ENCODE peak calls at places on chromosomes 13 and 19, in nine cellular contexts. K, Y, X, N, Q, I, F, Z and H are unnamed samples.

GRCh38 chr13:41709511-41709910 is 251.4 kb downstream of the VWA8 start:
- DNase-seq in K (no peak), Y (no peak), X (no peak), N (no peak), Q (no peak), I (no peak), F (no peak), Z (no peak), H (no peak)

GRCh38 chr13:112831801-112832200 is 137.2 kb upstream of the MCF2L start:
- DNase-seq in K (no peak), Y (no peak), X (no peak), N (no peak), Q (no peak), I (no peak), F (no peak), Z (no peak), H (no peak)

GRCh38 chr13:99926014-99926731 is 45.4 kb downstream of the ZIC5 start:
- DNase-seq in K (no peak), Y (no peak), X (no peak), N (peak), Q (peak), I (peak), F (no peak), Z (no peak), H (peak)

GRCh38 chr13:75132800-75133695 is 348.9 kb downstream of the TBC1D4 start:
- DNase-seq in K (no peak), Y (no peak), X (no peak), N (no peak), Q (no peak), I (no peak), F (no peak), Z (no peak), H (no peak)

GRCh38 chr13:84413016-84413415 is 530.7 kb upstream of the SLITRK1 start:
- DNase-seq in K (no peak), Y (no peak), X (no peak), N (no peak), Q (no peak), I (no peak), F (no peak), Z (no peak), H (no peak)

GRCh38 chr19:6278740-6279619 is 795 bp downstream of the MLLT1 start:
- DNase-seq in K (no peak), Y (no peak), X (no peak), N (no peak), Q (no peak), I (no peak), F (no peak), Z (no peak), H (no peak)

GRCh38 chr13:23567792-23568480 is 2.3 kb upstream of the TNFRSF19 start:
- DNase-seq in K (no peak), Y (no peak), X (no peak), N (no peak), Q (no peak), I (no peak), F (no peak), Z (no peak), H (no peak)

GRCh38 chr13:41352935-41353801 is 42.1 kb downstream of the NAA16 start:
- DNase-seq in K (peak), Y (no peak), X (no peak), N (no peak), Q (peak), I (no peak), F (no peak), Z (peak), H (peak)

GRCh38 chr13:20425819-20426219 is 99.8 kb downstream of the CRYL1 start:
- DNase-seq in K (no peak), Y (no peak), X (no peak), N (no peak), Q (no peak), I (no peak), F (no peak), Z (no peak), H (no peak)

GRCh38 chr19:35915508-35915907 is 7.4 kb upstream of the TYROBP start:
- DNase-seq in K (no peak), Y (no peak), X (no peak), N (no peak), Q (no peak), I (no peak), F (no peak), Z (no peak), H (no peak)

GRCh38 chr13:97030705-97031452 is 36.6 kb upstream of the OXGR1 start:
- DNase-seq in K (no peak), Y (no peak), X (no peak), N (no peak), Q (no peak), I (no peak), F (no peak), Z (peak), H (peak)

GRCh38 chr19:48890551-48890950 is 8.0 kb downstream of the TULP2 start:
- DNase-seq in K (no peak), Y (no peak), X (no peak), N (no peak), Q (no peak), I (no peak), F (no peak), Z (no peak), H (no peak)

GRCh38 chr19:28501979-28502378 is 711.0 kb downstream of the UQCRFS1 start:
- DNase-seq in K (no peak), Y (no peak), X (no peak), N (no peak), Q (no peak), I (no peak), F (no peak), Z (no peak), H (no peak)

GRCh38 chr13:58827904-58828303 is 1196.4 kb downstream of the PCDH17 start:
- DNase-seq in K (no peak), Y (no peak), X (no peak), N (no peak), Q (no peak), I (no peak), F (no peak), Z (no peak), H (no peak)

GRCh38 chr19:35224681-35225604 is 3.6 kb downstream of the FAM187B start:
- DNase-seq in K (no peak), Y (no peak), X (no peak), N (peak), Q (peak), I (no peak), F (no peak), Z (no peak), H (no peak)

GRCh38 chr13:91313103-91313502 is 34.4 kb upstream of the MIR17HG start:
- DNase-seq in K (peak), Y (no peak), X (no peak), N (no peak), Q (no peak), I (no peak), F (no peak), Z (peak), H (peak)

GRCh38 chr13:37109080-37109678 is 3.7 kb upstream of the CSNK1A1L start:
- DNase-seq in K (no peak), Y (no peak), X (no peak), N (no peak), Q (no peak), I (no peak), F (no peak), Z (peak), H (peak)

GRCh38 chr13:27383104-27383921 is 41.1 kb upstream of the GTF3A start:
- DNase-seq in K (no peak), Y (no peak), X (no peak), N (no peak), Q (no peak), I (no peak), F (no peak), Z (no peak), H (no peak)

GRCh38 chr13:41458939-41459753 is 1.8 kb downstream of the RGCC start:
- DNase-seq in K (no peak), Y (peak), X (no peak), N (peak), Q (peak), I (peak), F (peak), Z (peak), H (peak)

GRCh38 chr13:112325941-112326645 is 50.1 kb upstream of the SPACA7 start:
- DNase-seq in K (no peak), Y (peak), X (no peak), N (no peak), Q (no peak), I (no peak), F (no peak), Z (no peak), H (no peak)

GRCh38 chr19:48963371-48964204 is 1.5 kb upstream of the FTL start:
- DNase-seq in K (peak), Y (peak), X (peak), N (peak), Q (peak), I (peak), F (peak), Z (peak), H (peak)

GRCh38 chr19:40908981-40909380 is 26.9 kb upstream of the CYP2A7 start:
- DNase-seq in K (no peak), Y (no peak), X (no peak), N (no peak), Q (no peak), I (no peak), F (no peak), Z (no peak), H (peak)

GRCh38 chr13:51674276-51674675 is 90.0 kb downstream of the WDFY2 start:
- DNase-seq in K (no peak), Y (peak), X (no peak), N (peak), Q (peak), I (peak), F (peak), Z (no peak), H (no peak)

GRCh38 chr19:42424712-42425131 is 2.5 kb downstream of the LIPE start:
- DNase-seq in K (no peak), Y (no peak), X (peak), N (no peak), Q (no peak), I (no peak), F (no peak), Z (no peak), H (no peak)

GRCh38 chr13:72384186-72384823 is 343.1 kb downstream of the MZT1 start:
- DNase-seq in K (no peak), Y (no peak), X (no peak), N (no peak), Q (no peak), I (no peak), F (no peak), Z (peak), H (no peak)

GRCh38 chr13:107370036-107370785 is 802.3 kb upstream of the ARGLU1 start:
- DNase-seq in K (no peak), Y (no peak), X (no peak), N (no peak), Q (no peak), I (no peak), F (no peak), Z (peak), H (peak)

GRCh38 chr19:30722236-30722635 is 350.1 kb downstream of the ZNF536 start:
- DNase-seq in K (no peak), Y (no peak), X (no peak), N (no peak), Q (no peak), I (no peak), F (no peak), Z (no peak), H (no peak)

GRCh38 chr13:32676242-32676641 is 90.0 kb downstream of the PDS5B start:
- DNase-seq in K (no peak), Y (no peak), X (no peak), N (no peak), Q (no peak), I (no peak), F (no peak), Z (no peak), H (peak)

GRCh38 chr13:43232866-43233265 is 209.5 kb downstream of the DNAJC15 start:
- DNase-seq in K (no peak), Y (no peak), X (no peak), N (no peak), Q (no peak), I (no peak), F (no peak), Z (peak), H (peak)

GRCh38 chr19:40805258-40805868 is 6.4 kb downstream of the EGLN2 start:
- DNase-seq in K (no peak), Y (no peak), X (no peak), N (peak), Q (peak), I (peak), F (no peak), Z (no peak), H (no peak)

GRCh38 chr19:45450042-45450380 is 17.8 kb upstream of the FOSB start:
- DNase-seq in K (no peak), Y (no peak), X (no peak), N (no peak), Q (peak), I (no peak), F (no peak), Z (no peak), H (no peak)
- H3K4me3 ChIP-seq in K (peak), Y (peak), X (peak), N (peak), Q (peak), I (peak), F (peak), Z (peak), H (peak)

GRCh38 chr19:3575260-3575741 is 2.6 kb downstream of the HMG20B start:
- DNase-seq in K (no peak), Y (no peak), X (no peak), N (no peak), Q (peak), I (peak), F (no peak), Z (peak), H (peak)
- TF ChIP-seq CTCF in K (peak), Y (no peak), X (no peak), N (no peak), Q (no peak), I (no peak), F (no peak), Z (peak), H (peak)

GRCh38 chr19:55069859-55070225 is 5.8 kb upstream of the EPS8L1 start:
- DNase-seq in K (no peak), Y (no peak), X (no peak), N (no peak), Q (no peak), I (no peak), F (no peak), Z (no peak), H (no peak)

GRCh38 chr19:55068803-55069136 is 5.8 kb upstream of the RDH13 start:
- DNase-seq in K (no peak), Y (no peak), X (no peak), N (no peak), Q (no peak), I (no peak), F (no peak), Z (no peak), H (no peak)

GRCh38 chr19:55067869-55068268 is 4.9 kb upstream of the RDH13 start:
- DNase-seq in K (no peak), Y (no peak), X (no peak), N (no peak), Q (no peak), I (no peak), F (no peak), Z (no peak), H (no peak)

GRCh38 chr19:55070755-55071502 is 4.7 kb upstream of the EPS8L1 start:
- DNase-seq in K (no peak), Y (no peak), X (no peak), N (peak), Q (peak), I (peak), F (peak), Z (peak), H (peak)

GRCh38 chr19:55069137-55069858 is 6.3 kb upstream of the RDH13 start:
- DNase-seq in K (no peak), Y (peak), X (no peak), N (peak), Q (peak), I (peak), F (peak), Z (peak), H (peak)
- H3K4me3 ChIP-seq in K (peak), Y (no peak), X (no peak), N (peak), Q (peak), I (peak), F (no peak), Z (no peak), H (no peak)

GRCh38 chr13:31538067-31539042 is 201.0 kb upstream of the RXFP2 start:
- DNase-seq in K (no peak), Y (no peak), X (no peak), N (peak), Q (peak), I (peak), F (no peak), Z (peak), H (peak)
- TF ChIP-seq CTCF in K (peak), Y (peak), X (peak), N (peak), Q (peak), I (peak), F (no peak), Z (peak), H (peak)

GRCh38 chr19:50324331-50324730 is 4.8 kb downstream of the KCNC3 start:
- DNase-seq in K (no peak), Y (no peak), X (no peak), N (no peak), Q (no peak), I (no peak), F (no peak), Z (no peak), H (no peak)

GRCh38 chr19:50323782-50324133 is 5.4 kb downstream of the KCNC3 start:
- DNase-seq in K (no peak), Y (no peak), X (no peak), N (no peak), Q (no peak), I (no peak), F (no peak), Z (no peak), H (no peak)

GRCh38 chr19:50327013-50327412 is 2.2 kb downstream of the KCNC3 start:
- DNase-seq in K (no peak), Y (no peak), X (no peak), N (no peak), Q (no peak), I (no peak), F (no peak), Z (no peak), H (no peak)

GRCh38 chr19:50326101-50326664 is 3.0 kb downstream of the KCNC3 start:
- DNase-seq in K (no peak), Y (no peak), X (no peak), N (no peak), Q (no peak), I (no peak), F (no peak), Z (no peak), H (no peak)

GRCh38 chr19:50325310-50326100 is 3.7 kb downstream of the KCNC3 start:
- DNase-seq in K (peak), Y (peak), X (no peak), N (peak), Q (peak), I (peak), F (no peak), Z (peak), H (peak)
- H3K4me3 ChIP-seq in K (peak), Y (peak), X (no peak), N (no peak), Q (no peak), I (no peak), F (no peak), Z (no peak), H (no peak)

DNA sequence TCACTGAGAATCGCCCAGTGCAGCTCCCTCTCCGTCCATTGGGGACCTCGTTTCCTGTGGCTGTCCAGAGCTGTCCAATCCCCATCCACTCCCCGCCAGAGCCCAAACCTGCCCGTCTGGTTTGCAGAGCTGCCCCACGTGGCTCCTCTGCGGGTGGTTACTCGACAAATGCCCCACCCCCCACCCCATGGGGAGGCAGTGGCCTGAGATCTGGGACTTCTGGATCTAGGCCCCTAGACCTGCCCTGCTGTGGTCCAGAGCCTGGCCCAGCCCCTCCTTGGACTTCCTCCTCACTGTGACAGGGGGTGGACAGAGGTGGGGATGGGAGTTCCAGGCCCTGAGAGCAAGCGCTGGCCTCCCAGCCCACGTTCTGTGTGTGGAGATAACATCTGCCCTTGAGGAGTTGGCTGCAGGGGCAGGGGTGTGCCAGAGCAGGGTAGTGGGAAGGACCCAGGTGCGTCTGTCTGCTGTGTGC is 29.1 kb downstream of the PAK4 start:
- DNase-seq in K (no peak), Y (no peak), X (no peak), N (peak), Q (peak), I (peak), F (peak), Z (no peak), H (no peak)
- TF ChIP-seq CTCF in K (no peak), Y (no peak), X (no peak), N (no peak), Q (no peak), I (no peak), F (peak), Z (no peak), H (no peak)

GRCh38 chr19:1063909-1064660 is 2.9 kb upstream of the ARHGAP45 start:
- DNase-seq in K (no peak), Y (peak), X (no peak), N (peak), Q (peak), I (no peak), F (no peak), Z (no peak), H (no peak)

GRCh38 chr19:1066251-1066747 is 668 bp upstream of the ARHGAP45 start:
- DNase-seq in K (no peak), Y (no peak), X (no peak), N (no peak), Q (peak), I (no peak), F (no peak), Z (no peak), H (no peak)

GRCh38 chr19:1063030-1063908 is 3.7 kb upstream of the ARHGAP45 start:
- DNase-seq in K (peak), Y (peak), X (no peak), N (no peak), Q (peak), I (no peak), F (no peak), Z (no peak), H (no peak)

GRCh38 chr19:1065606-1066109 is 1.3 kb upstream of the ARHGAP45 start:
- DNase-seq in K (no peak), Y (no peak), X (no peak), N (peak), Q (peak), I (no peak), F (no peak), Z (no peak), H (no peak)

DNA sequence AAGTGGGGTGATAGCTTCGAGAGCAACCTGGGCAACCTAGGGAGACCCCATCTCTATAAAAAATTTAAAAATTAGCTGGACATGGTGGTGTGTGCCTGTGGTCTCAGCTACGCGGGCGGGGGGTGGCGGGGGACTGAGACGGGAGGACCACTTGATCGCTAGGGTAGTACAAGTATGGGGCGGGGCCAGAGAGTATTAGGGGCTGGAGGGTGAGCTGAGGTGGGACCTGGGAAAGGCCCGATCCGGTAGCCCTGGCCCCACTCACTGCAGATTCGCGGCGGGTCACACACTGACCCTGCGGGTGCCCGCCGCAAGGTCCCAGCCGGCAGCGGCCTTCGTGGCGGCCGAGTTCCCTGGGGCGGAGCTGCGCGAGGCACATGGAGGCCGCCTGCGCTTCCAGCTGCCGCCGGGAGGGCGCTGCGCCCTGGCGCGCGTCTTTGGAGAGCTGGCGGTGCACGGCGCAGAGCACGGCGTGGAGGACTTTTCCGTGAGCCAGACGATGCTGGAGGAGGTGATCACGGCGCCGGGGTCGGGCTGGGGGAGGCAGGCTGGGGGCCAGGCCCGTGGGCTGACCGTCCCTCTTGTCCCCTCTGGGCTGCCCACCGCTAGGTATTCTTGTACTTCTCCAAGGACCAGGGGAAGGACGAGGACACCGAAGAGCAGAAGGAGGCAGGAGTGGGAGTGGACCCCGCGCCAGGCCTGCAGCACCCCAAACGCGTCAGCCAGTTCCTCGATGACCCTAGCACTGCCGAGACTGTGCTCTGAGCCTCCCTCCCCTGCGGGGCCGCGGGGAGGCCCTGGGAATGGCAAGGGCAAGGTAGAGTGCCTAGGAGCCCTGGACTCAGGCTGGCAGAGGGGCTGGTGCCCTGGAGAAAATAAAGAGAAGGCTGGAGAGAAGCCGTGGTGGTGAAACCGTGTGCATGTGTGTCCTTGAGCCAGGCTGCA is 2.0 kb upstream of the ARHGAP45 start:
- DNase-seq in K (peak), Y (peak), X (peak), N (peak), Q (peak), I (peak), F (no peak), Z (peak), H (peak)
- H3K4me3 ChIP-seq in K (no peak), Y (no peak), X (no peak), N (no peak), Q (peak), I (no peak), F (no peak), Z (no peak), H (no peak)

DNA sequence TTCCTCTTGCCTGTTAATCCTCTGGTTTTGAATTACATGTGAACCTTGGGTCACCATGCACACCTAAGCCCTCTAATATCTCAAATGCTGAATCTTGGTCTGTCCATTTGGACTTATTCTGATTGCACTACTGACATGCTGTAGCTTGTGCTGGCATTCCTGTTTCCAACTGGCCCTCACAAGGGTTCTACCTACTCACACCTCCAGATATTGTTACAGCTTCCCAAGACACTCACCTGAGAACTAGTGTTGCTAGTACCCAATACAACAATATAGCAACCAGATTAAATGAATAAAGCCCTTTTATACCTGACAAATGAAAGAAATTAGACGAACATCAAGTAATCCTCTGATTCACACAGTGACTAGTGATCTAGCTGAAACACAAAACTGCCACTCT is 16.6 kb downstream of the TEX30 start:
- DNase-seq in K (no peak), Y (no peak), X (no peak), N (no peak), Q (no peak), I (no peak), F (no peak), Z (no peak), H (no peak)
- TF ChIP-seq CTCF in K (no peak), Y (no peak), X (no peak), N (no peak), Q (no peak), I (no peak), F (no peak), Z (no peak), H (no peak)